ENCODE peak calls at places on chromosome 22, in four cellular contexts. R is stimulated activated CD4-positive, alpha-beta T cell treated with anti-CD3 and anti-CD28 coated beads, Interleukin-15, amount 100 ng/mL, for 24 hours; E is activated CD4-positive, CD25-positive, alpha-beta regulatory T cell treated with anti-CD3 and anti-CD28 coated beads, Interleukin-2, amount 50 U/mL, for 16 hours; K is EL. C is an unnamed sample.

GRCh38 chr22:45007247-45007945 is 2.4 kb downstream of the PHF21B start:
- DNase-seq in E (no peak), R (peak; percentile 24), K (peak; percentile 7), C (peak; percentile 64)

GRCh38 chr22:41302016-41302767 is 867 bp downstream of the ZC3H7B start:
- DNase-seq in R (peak; percentile 22), E (no peak), K (no peak), C (peak; percentile 54)

GRCh38 chr22:47043835-47044721 is 281.6 kb downstream of the TBC1D22A start:
- DNase-seq in K (peak; percentile 20), E (no peak), R (peak; percentile 16), C (peak; percentile 47)

GRCh38 chr22:46845281-46846153 is 83.1 kb downstream of the TBC1D22A start:
- DNase-seq in R (no peak), E (no peak), K (no peak), C (peak; percentile 73)

GRCh38 chr22:31244044-31244942 is 32.2 kb downstream of the LIMK2 start:
- DNase-seq in E (no peak), K (peak; percentile 85), R (no peak), C (peak; percentile 90)

GRCh38 chr22:47282851-47283250 is 520.4 kb downstream of the TBC1D22A start:
- DNase-seq in R (no peak), E (no peak), K (no peak), C (no peak)

GRCh38 chr22:19933328-19934241 is 8.0 kb upstream of the COMT start:
- DNase-seq in E (no peak), R (no peak), K (no peak), C (no peak)

GRCh38 chr22:45542001-45542520 is 39.4 kb downstream of the FBLN1 start:
- DNase-seq in K (no peak), R (no peak), E (no peak), C (no peak)

GRCh38 chr22:46812786-46813185 is 50.3 kb downstream of the TBC1D22A start:
- DNase-seq in R (no peak), E (no peak), K (no peak), C (no peak)

GRCh38 chr22:27799334-27800249 is 2.0 kb downstream of the MN1 start:
- DNase-seq in R (no peak), K (peak; percentile 33), E (no peak), C (peak; percentile 59)

GRCh38 chr22:42881982-42882656 is 25.0 kb upstream of the ARFGAP3 start:
- DNase-seq in R (no peak), K (no peak), E (no peak), C (no peak)

GRCh38 chr22:46748948-46749681 is 11.1 kb upstream of the CERK start:
- DNase-seq in E (no peak), K (peak; percentile 58), R (peak; percentile 58), C (peak; percentile 56)

C was measured in GM03348.